ENCODE peak calls at places on chromosomes 4 and X, in seven cellular contexts. One of them, this sample, is unnamed. For H3K4me1, the result is how much of the 10 kb centered on the place peaks cover.

GRCh38 chr4:19927381-19927780 is 324.3 kb upstream of the SLIT2 start:
- DNase-seq in SK-N-SH: no peak
- DNase-seq in colonic mucosa: no peak
- DNase-seq in endodermal cell: no peak
- DNase-seq in MM.1S: no peak
- DNase-seq in neural progenitor cell: no peak
- DNase-seq in astrocyte: peak
- DNase-seq in this sample: no peak

GRCh38 chrX:15465347-15465746 is 27.8 kb downstream of the PIR start:
- DNase-seq in astrocyte: peak
- DNase-seq in endodermal cell: no peak
- DNase-seq in SK-N-SH: peak
- DNase-seq in MM.1S: no peak
- DNase-seq in colonic mucosa: no peak
- DNase-seq in neural progenitor cell: no peak
- DNase-seq in this sample: no peak

GRCh38 chr4:186844059-186844681 is 120.5 kb upstream of the FAT1 start:
- DNase-seq in MM.1S: peak
- DNase-seq in SK-N-SH: no peak
- DNase-seq in colonic mucosa: peak
- DNase-seq in astrocyte: peak
- DNase-seq in endodermal cell: no peak
- DNase-seq in neural progenitor cell: peak
- DNase-seq in this sample: no peak

GRCh38 chr4:165207431-165208321 is at the start of gene KLHL2:
- DNase-seq in astrocyte: peak
- DNase-seq in SK-N-SH: peak
- DNase-seq in MM.1S: peak
- DNase-seq in colonic mucosa: peak
- DNase-seq in neural progenitor cell: peak
- DNase-seq in endodermal cell: peak
- DNase-seq in this sample: peak

GRCh38 chr4:146134761-146135160 is 40.8 kb upstream of the LSM6 start:
- DNase-seq in colonic mucosa: peak
- DNase-seq in MM.1S: no peak
- DNase-seq in SK-N-SH: peak
- DNase-seq in neural progenitor cell: peak
- DNase-seq in endodermal cell: no peak
- DNase-seq in astrocyte: peak
- DNase-seq in this sample: no peak

GRCh38 chrX:140431521-140431920 is 73.3 kb downstream of the SOX3 start:
- DNase-seq in endodermal cell: no peak
- DNase-seq in SK-N-SH: no peak
- DNase-seq in neural progenitor cell: no peak
- DNase-seq in colonic mucosa: no peak
- DNase-seq in astrocyte: peak
- DNase-seq in MM.1S: no peak
- DNase-seq in this sample: no peak

GRCh38 chr4:17063870-17064269 is 165.4 kb upstream of the LDB2 start:
- DNase-seq in MM.1S: no peak
- DNase-seq in SK-N-SH: no peak
- DNase-seq in endodermal cell: no peak
- DNase-seq in neural progenitor cell: no peak
- DNase-seq in colonic mucosa: no peak
- DNase-seq in astrocyte: peak
- DNase-seq in this sample: no peak

GRCh38 chr4:89753601-89754066 is 83.3 kb downstream of the SNCA start:
- DNase-seq in colonic mucosa: no peak
- DNase-seq in astrocyte: peak
- DNase-seq in endodermal cell: no peak
- DNase-seq in SK-N-SH: peak
- DNase-seq in MM.1S: no peak
- DNase-seq in neural progenitor cell: no peak
- DNase-seq in this sample: no peak

GRCh38 chrX:129769467-129770154 is 10.1 kb upstream of the SASH3 start:
- DNase-seq in astrocyte: no peak
- DNase-seq in SK-N-SH: no peak
- DNase-seq in neural progenitor cell: peak
- DNase-seq in endodermal cell: no peak
- DNase-seq in MM.1S: peak
- DNase-seq in colonic mucosa: no peak
- DNase-seq in this sample: no peak

GRCh38 chrX:134247492-134247891 is 10.5 kb downstream of the CCDC160 start:
- DNase-seq in SK-N-SH: no peak
- DNase-seq in MM.1S: no peak
- DNase-seq in astrocyte: no peak
- DNase-seq in colonic mucosa: no peak
- DNase-seq in endodermal cell: no peak
- DNase-seq in neural progenitor cell: no peak
- DNase-seq in this sample: no peak

GRCh38 chrX:109830704-109831206 is 97.7 kb upstream of the ACSL4 start:
- DNase-seq in astrocyte: peak
- DNase-seq in SK-N-SH: no peak
- DNase-seq in endodermal cell: no peak
- DNase-seq in colonic mucosa: no peak
- DNase-seq in MM.1S: no peak
- DNase-seq in neural progenitor cell: no peak
- DNase-seq in this sample: no peak

GRCh38 chrX:109822861-109823260 is 89.8 kb upstream of the ACSL4 start:
- DNase-seq in endodermal cell: no peak
- DNase-seq in MM.1S: no peak
- DNase-seq in SK-N-SH: no peak
- DNase-seq in astrocyte: no peak
- DNase-seq in neural progenitor cell: no peak
- DNase-seq in colonic mucosa: no peak
- DNase-seq in this sample: no peak

GRCh38 chrX:109830157-109830703 is 97.2 kb upstream of the ACSL4 start:
- DNase-seq in neural progenitor cell: no peak
- DNase-seq in MM.1S: no peak
- DNase-seq in colonic mucosa: no peak
- DNase-seq in astrocyte: no peak
- DNase-seq in SK-N-SH: no peak
- DNase-seq in endodermal cell: no peak
- DNase-seq in this sample: no peak

GRCh38 chrX:109827772-109828171 is 94.7 kb upstream of the ACSL4 start:
- DNase-seq in endodermal cell: no peak
- DNase-seq in astrocyte: no peak
- DNase-seq in MM.1S: no peak
- DNase-seq in neural progenitor cell: no peak
- DNase-seq in SK-N-SH: no peak
- DNase-seq in colonic mucosa: no peak
- DNase-seq in this sample: no peak

GRCh38 chrX:109826954-109827708 is 94.1 kb upstream of the ACSL4 start:
- DNase-seq in astrocyte: peak
- DNase-seq in SK-N-SH: no peak
- DNase-seq in endodermal cell: no peak
- DNase-seq in MM.1S: no peak
- DNase-seq in colonic mucosa: no peak
- DNase-seq in neural progenitor cell: no peak
- DNase-seq in this sample: no peak
- H3K9ac ChIP-seq in astrocyte: no peak
- H3K9ac ChIP-seq in SK-N-SH: no peak
- H3K9ac ChIP-seq in endodermal cell: no peak
- H3K9ac ChIP-seq in MM.1S: no peak
- H3K9ac ChIP-seq in colonic mucosa: no peak
- H3K9ac ChIP-seq in neural progenitor cell: no peak
- H3K9ac ChIP-seq in this sample: no peak

GRCh38 chr4:10456270-10457254 is 664 bp downstream of the ZNF518B start:
- DNase-seq in astrocyte: peak
- DNase-seq in colonic mucosa: peak
- DNase-seq in endodermal cell: peak
- DNase-seq in MM.1S: peak
- DNase-seq in SK-N-SH: peak
- DNase-seq in neural progenitor cell: peak
- DNase-seq in this sample: peak

GRCh38 chr4:10458190-10458589 is 964 bp upstream of the ZNF518B start:
- DNase-seq in SK-N-SH: no peak
- DNase-seq in endodermal cell: peak
- DNase-seq in neural progenitor cell: peak
- DNase-seq in colonic mucosa: peak
- DNase-seq in MM.1S: no peak
- DNase-seq in astrocyte: no peak
- DNase-seq in this sample: peak

GRCh38 chr4:10454726-10455125 is 2.5 kb downstream of the ZNF518B start:
- DNase-seq in colonic mucosa: no peak
- DNase-seq in MM.1S: no peak
- DNase-seq in neural progenitor cell: no peak
- DNase-seq in endodermal cell: no peak
- DNase-seq in astrocyte: no peak
- DNase-seq in SK-N-SH: no peak
- DNase-seq in this sample: no peak

GRCh38 chr4:10457255-10457801 is at the start of gene ZNF518B:
- DNase-seq in endodermal cell: peak
- DNase-seq in colonic mucosa: peak
- DNase-seq in SK-N-SH: peak
- DNase-seq in MM.1S: peak
- DNase-seq in astrocyte: peak
- DNase-seq in neural progenitor cell: peak
- DNase-seq in this sample: peak

GRCh38 chr4:10455133-10455532 is 2.1 kb downstream of the ZNF518B start:
- DNase-seq in SK-N-SH: no peak
- DNase-seq in MM.1S: no peak
- DNase-seq in astrocyte: no peak
- DNase-seq in colonic mucosa: no peak
- DNase-seq in endodermal cell: no peak
- DNase-seq in neural progenitor cell: no peak
- DNase-seq in this sample: no peak
- H3K4me1 ChIP-seq in SK-N-SH: under half
- H3K4me1 ChIP-seq in MM.1S: under half
- H3K4me1 ChIP-seq in astrocyte: under half
- H3K4me1 ChIP-seq in colonic mucosa: under half
- H3K4me1 ChIP-seq in endodermal cell: under half
- H3K4me1 ChIP-seq in neural progenitor cell: under half
- H3K4me1 ChIP-seq in this sample: under half

DNA sequence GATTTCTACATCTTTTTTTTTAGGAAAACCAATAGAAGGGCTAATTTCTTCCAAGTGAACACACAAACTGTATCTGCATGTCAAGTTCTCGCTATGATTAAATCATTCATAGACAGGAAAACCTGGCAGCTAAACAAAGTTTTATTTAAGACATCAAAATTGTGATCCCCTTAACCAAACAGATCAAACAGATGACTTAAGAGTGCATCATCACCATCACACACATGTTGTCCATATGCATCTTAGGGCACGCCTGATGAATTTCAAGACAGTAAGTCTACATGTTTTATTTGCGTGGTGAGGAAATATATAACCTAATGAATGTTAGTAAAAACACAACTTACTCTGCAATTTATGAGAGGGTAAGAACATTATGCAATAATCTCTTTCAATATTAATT is 317.0 kb upstream of the ANXA10 start:
- DNase-seq in endodermal cell: no peak
- DNase-seq in SK-N-SH: no peak
- DNase-seq in colonic mucosa: no peak
- DNase-seq in neural progenitor cell: no peak
- DNase-seq in astrocyte: peak
- DNase-seq in MM.1S: no peak
- DNase-seq in this sample: no peak
- TF ChIP-seq CTCF in endodermal cell: no peak
- TF ChIP-seq CTCF in SK-N-SH: no peak
- TF ChIP-seq CTCF in colonic mucosa: no peak
- TF ChIP-seq CTCF in neural progenitor cell: no peak
- TF ChIP-seq CTCF in astrocyte: no peak
- TF ChIP-seq CTCF in MM.1S: no peak
- TF ChIP-seq CTCF in this sample: no peak

GRCh38 chrX:48937065-48937907 is 18.5 kb upstream of the PIM2 start:
- DNase-seq in endodermal cell: peak
- DNase-seq in astrocyte: peak
- DNase-seq in MM.1S: peak
- DNase-seq in neural progenitor cell: peak
- DNase-seq in colonic mucosa: peak
- DNase-seq in SK-N-SH: no peak
- DNase-seq in this sample: no peak
- H3K9ac ChIP-seq in endodermal cell: no peak
- H3K9ac ChIP-seq in astrocyte: no peak
- H3K9ac ChIP-seq in MM.1S: peak
- H3K9ac ChIP-seq in neural progenitor cell: no peak
- H3K9ac ChIP-seq in colonic mucosa: no peak
- H3K9ac ChIP-seq in SK-N-SH: no peak
- H3K9ac ChIP-seq in this sample: peak

DNA sequence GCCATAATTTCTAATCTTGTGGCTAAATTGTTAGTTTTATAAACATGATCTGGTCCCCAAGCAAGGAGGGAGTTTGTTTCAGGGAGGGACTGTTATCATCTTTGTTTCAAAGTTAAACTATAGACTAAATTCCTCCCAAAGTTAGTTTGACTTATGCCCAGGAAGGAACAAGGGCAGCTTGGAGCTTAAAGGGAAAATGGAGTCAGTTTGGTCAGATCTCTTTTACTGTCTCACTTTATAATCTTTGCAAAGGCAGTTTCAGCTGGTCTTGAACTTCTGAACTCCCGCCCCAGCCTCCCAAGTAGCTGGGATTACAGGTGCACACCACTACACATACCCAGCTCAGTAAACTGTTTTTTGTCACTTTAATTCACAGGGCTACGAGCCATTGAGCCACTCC is 214.7 kb downstream of the ZNF674 start:
- DNase-seq in MM.1S: no peak
- DNase-seq in neural progenitor cell: no peak
- DNase-seq in SK-N-SH: no peak
- DNase-seq in colonic mucosa: no peak
- DNase-seq in astrocyte: no peak
- DNase-seq in endodermal cell: no peak
- DNase-seq in this sample: no peak
- H3K4me1 ChIP-seq in MM.1S: under half
- H3K4me1 ChIP-seq in neural progenitor cell: under half
- H3K4me1 ChIP-seq in SK-N-SH: under half
- H3K4me1 ChIP-seq in colonic mucosa: under half
- H3K4me1 ChIP-seq in astrocyte: under half
- H3K4me1 ChIP-seq in endodermal cell: under half
- H3K4me1 ChIP-seq in this sample: under half

GRCh38 chr4:88033309-88033708 is 25.9 kb downstream of the PKD2 start:
- DNase-seq in astrocyte: peak
- DNase-seq in colonic mucosa: peak
- DNase-seq in MM.1S: peak
- DNase-seq in neural progenitor cell: peak
- DNase-seq in endodermal cell: peak
- DNase-seq in SK-N-SH: peak
- DNase-seq in this sample: no peak
- TF ChIP-seq CTCF in astrocyte: peak
- TF ChIP-seq CTCF in colonic mucosa: peak
- TF ChIP-seq CTCF in MM.1S: peak
- TF ChIP-seq CTCF in neural progenitor cell: peak
- TF ChIP-seq CTCF in endodermal cell: peak
- TF ChIP-seq CTCF in SK-N-SH: peak
- TF ChIP-seq CTCF in this sample: peak

GRCh38 chrX:119853449-119853848 is 686 bp upstream of the UPF3B start:
- DNase-seq in neural progenitor cell: peak
- DNase-seq in astrocyte: no peak
- DNase-seq in MM.1S: no peak
- DNase-seq in SK-N-SH: no peak
- DNase-seq in endodermal cell: peak
- DNase-seq in colonic mucosa: no peak
- DNase-seq in this sample: no peak

GRCh38 chrX:119852410-119853353 is at the start of gene UPF3B:
- DNase-seq in colonic mucosa: peak
- DNase-seq in astrocyte: peak
- DNase-seq in MM.1S: peak
- DNase-seq in neural progenitor cell: peak
- DNase-seq in endodermal cell: peak
- DNase-seq in SK-N-SH: peak
- DNase-seq in this sample: peak
- H3K9ac ChIP-seq in colonic mucosa: peak
- H3K9ac ChIP-seq in astrocyte: peak
- H3K9ac ChIP-seq in MM.1S: peak
- H3K9ac ChIP-seq in neural progenitor cell: peak
- H3K9ac ChIP-seq in endodermal cell: peak
- H3K9ac ChIP-seq in SK-N-SH: peak
- H3K9ac ChIP-seq in this sample: peak

This sample was measured in H9.